ENCODE peak calls at places on chromosomes 12 and 14, in ten cellular contexts. C, M, Q, I, X, F, B, U, O and D are unnamed samples.

GRCh38 chr12:89661706-89662330 is 46.8 kb downstream of the ATP2B1 start:
- DNase-seq in C (no peak), M (no peak), Q (no peak), I (no peak), X (no peak), F (no peak), B (no peak), U (no peak), O (no peak), D (no peak)

GRCh38 chr12:112430929-112431328 is 12.2 kb downstream of the PTPN11 start:
- DNase-seq in C (no peak), M (no peak), Q (no peak), I (no peak), X (no peak), F (no peak), B (no peak), U (no peak), O (no peak), D (no peak)

GRCh38 chr12:76586764-76587395 is 27.3 kb upstream of the OSBPL8 start:
- DNase-seq in C (peak; percentile 67), M (no peak), Q (peak; percentile 49), I (peak; percentile 60), X (peak; percentile 57), F (peak; percentile 50), B (no peak), U (no peak), O (no peak), D (peak; percentile 73)

GRCh38 chr12:124866195-124866882 is 2.7 kb upstream of the SCARB1 start:
- DNase-seq in C (no peak), M (no peak), Q (no peak), I (no peak), X (no peak), F (no peak), B (no peak), U (no peak), O (no peak), D (no peak)

GRCh38 chr12:109762071-109762672 is 48.5 kb downstream of the FAM222A start:
- DNase-seq in C (no peak), M (no peak), Q (no peak), I (no peak), X (no peak), F (peak; percentile 1), B (no peak), U (no peak), O (no peak), D (no peak)

GRCh38 chr12:88870000-88870737 is 289.9 kb upstream of the KITLG start:
- DNase-seq in C (peak; percentile 88), M (no peak), Q (no peak), I (no peak), X (peak; percentile 56), F (no peak), B (no peak), U (no peak), O (no peak), D (no peak)

GRCh38 chr14:76780875-76781647 is 19.8 kb downstream of the VASH1 start:
- DNase-seq in C (peak; percentile 18), M (no peak), Q (no peak), I (no peak), X (no peak), F (no peak), B (no peak), U (no peak), O (peak; percentile 61), D (no peak)

GRCh38 chr12:123931686-123932321 is 40.8 kb downstream of the CCDC92 start:
- DNase-seq in C (no peak), M (no peak), Q (no peak), I (no peak), X (no peak), F (no peak), B (no peak), U (no peak), O (no peak), D (no peak)

GRCh38 chr12:125766091-125766490 is 700.9 kb downstream of the AACS start:
- DNase-seq in C (no peak), M (no peak), Q (no peak), I (no peak), X (no peak), F (no peak), B (no peak), U (no peak), O (no peak), D (no peak)

GRCh38 chr14:53715390-53715730 is 241.3 kb downstream of the BMP4 start:
- DNase-seq in C (peak; percentile 28), M (no peak), Q (peak; percentile 94), I (peak; percentile 45), X (peak; percentile 70), F (peak; percentile 7), B (no peak), U (no peak), O (no peak), D (no peak)

GRCh38 chr12:26940820-26941219 is 2.5 kb downstream of the FGFR1OP2 start:
- DNase-seq in C (peak; percentile 15), M (no peak), Q (no peak), I (no peak), X (peak; percentile 56), F (no peak), B (no peak), U (no peak), O (no peak), D (no peak)

GRCh38 chr14:74978416-74978947 is 23.1 kb upstream of the PGF start:
- DNase-seq in C (no peak), M (no peak), Q (no peak), I (peak; percentile 61), X (no peak), F (no peak), B (no peak), U (no peak), O (no peak), D (peak; percentile 54)

GRCh38 chr12:124487065-124487833 is 80.2 kb downstream of the NCOR2 start:
- DNase-seq in C (no peak), M (peak; percentile 60), Q (no peak), I (no peak), X (no peak), F (no peak), B (no peak), U (no peak), O (no peak), D (no peak)

GRCh38 chr12:92654929-92655328 is 47.9 kb upstream of the PLEKHG7 start:
- DNase-seq in C (peak; percentile 43), M (no peak), Q (no peak), I (no peak), X (peak; percentile 44), F (peak; percentile 2), B (no peak), U (no peak), O (no peak), D (no peak)

GRCh38 chr12:99529966-99530365 is 117.6 kb upstream of the GARIN6 start:
- DNase-seq in C (peak; percentile 3), M (no peak), Q (no peak), I (peak; percentile 54), X (peak; percentile 83), F (no peak), B (no peak), U (no peak), O (no peak), D (no peak)

GRCh38 chr12:53224268-53224896 is 7.6 kb downstream of the RARG start:
- DNase-seq in C (no peak), M (no peak), Q (no peak), I (peak; percentile 61), X (no peak), F (peak; percentile 28), B (no peak), U (peak; percentile 63), O (no peak), D (peak; percentile 50)

GRCh38 chr12:46475972-46476645 is 103.5 kb upstream of the SLC38A2 start:
- DNase-seq in C (no peak), M (no peak), Q (no peak), I (no peak), X (no peak), F (no peak), B (no peak), U (no peak), O (no peak), D (no peak)
- H3K4me1 ChIP-seq in C (peaks cover 16% of the 10 kb centered on the region), M (peaks cover 27% of the 10 kb centered on the region), Q (peaks cover 56% of the 10 kb centered on the region), I (peaks cover 48% of the 10 kb centered on the region), X (peaks cover 17% of the 10 kb centered on the region), F (peaks cover 24% of the 10 kb centered on the region), B (peaks cover 13% of the 10 kb centered on the region), U (peaks cover 13% of the 10 kb centered on the region), O (peaks cover 31% of the 10 kb centered on the region), D (peaks cover 36% of the 10 kb centered on the region)

DNA sequence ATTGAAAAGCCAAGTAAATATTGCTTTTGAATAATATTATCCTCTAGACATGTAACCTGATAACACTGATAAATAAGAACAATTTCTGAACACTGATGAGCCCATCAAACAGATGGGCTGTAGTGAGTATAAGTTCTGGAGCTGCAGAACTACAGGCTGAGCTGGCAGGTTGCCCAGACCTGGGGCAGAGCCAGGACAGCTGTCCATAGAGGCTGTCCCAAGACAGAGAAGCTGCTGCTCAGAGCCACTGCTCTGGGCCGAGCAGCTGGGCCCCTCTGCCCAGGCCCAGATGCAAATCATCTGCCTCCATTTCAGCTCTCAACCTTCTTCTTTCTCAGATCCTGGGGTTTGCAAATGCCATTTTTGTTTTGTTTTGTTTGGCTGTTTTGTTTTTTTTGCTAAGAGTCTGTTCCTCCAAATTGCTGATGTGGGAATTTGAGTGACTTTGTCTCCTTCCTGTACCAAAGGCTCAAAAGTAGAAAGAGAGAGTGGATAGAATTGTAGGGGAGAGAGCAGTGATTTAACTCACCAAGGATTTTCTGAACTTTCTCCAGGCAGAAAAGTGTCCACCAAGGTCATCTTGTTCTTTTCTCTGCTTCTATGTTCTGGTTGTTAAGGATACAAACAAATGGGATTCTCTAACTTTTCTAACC is 4.0 kb upstream of the TESPA1 start:
- DNase-seq in C (peak; percentile 15), M (peak; percentile 90), Q (peak; percentile 30), I (peak; percentile 26), X (peak; percentile 19), F (peak; percentile 62), B (peak; percentile 37), U (peak; percentile 65), O (peak; percentile 63), D (peak; percentile 11)
- H3K36me3 ChIP-seq in C (no peaks in the 10 kb centered on the region), M (no peaks in the 10 kb centered on the region), Q (no peaks in the 10 kb centered on the region), I (no peaks in the 10 kb centered on the region), X (no peaks in the 10 kb centered on the region), F (no peaks in the 10 kb centered on the region), B (no peaks in the 10 kb centered on the region), U (no peaks in the 10 kb centered on the region), O (no peaks in the 10 kb centered on the region), D (no peaks in the 10 kb centered on the region)

DNA sequence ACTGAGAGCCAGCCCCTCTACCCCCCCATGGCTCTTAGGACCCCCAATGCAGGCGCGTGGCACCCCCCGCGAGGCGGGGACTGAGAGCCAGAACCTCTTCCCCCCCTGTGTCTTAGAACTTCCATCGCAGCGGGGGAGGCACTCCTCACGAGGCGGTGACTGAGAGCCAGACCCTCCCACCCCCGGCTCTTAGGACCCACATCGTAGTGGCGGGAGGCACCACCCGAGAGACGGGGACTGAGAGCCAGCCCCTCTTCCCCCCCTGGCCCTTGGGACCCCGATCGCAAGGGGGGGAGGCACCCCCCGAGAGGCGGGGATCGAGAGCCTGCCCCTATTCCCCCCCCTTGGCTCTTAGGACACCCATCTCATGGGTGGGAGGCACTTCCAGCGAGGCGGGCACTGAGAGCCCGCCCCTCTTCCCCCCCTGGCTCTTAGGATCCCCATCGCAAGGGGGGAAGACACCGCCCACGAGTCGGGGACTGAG is 44.7 kb downstream of the DDX11 start:
- DNase-seq in C (no peak), M (no peak), Q (no peak), I (no peak), X (no peak), F (no peak), B (no peak), U (no peak), O (no peak), D (peak; percentile 63)
- H3K4me3 ChIP-seq in C (no peak overlapping the region), M (peak overlapping the region; percentile 15), Q (no peak overlapping the region), I (peak overlapping the region; percentile 15), X (no peak overlapping the region), F (no peak overlapping the region), B (no peak overlapping the region), U (no peak overlapping the region), O (peak overlapping the region; percentile 25), D (peak overlapping the region; percentile 54)

GRCh38 chr12:69511469-69511868 is 41.3 kb downstream of the FRS2 start:
- DNase-seq in C (peak; percentile 62), M (no peak), Q (no peak), I (no peak), X (peak; percentile 65), F (no peak), B (no peak), U (no peak), O (no peak), D (no peak)
- H3K4me1 ChIP-seq in C (peaks cover 18% of the 10 kb centered on the region), M (peaks cover 43% of the 10 kb centered on the region), Q (peaks cover 9% of the 10 kb centered on the region), I (peaks cover 3% of the 10 kb centered on the region), X (peaks cover 4% of the 10 kb centered on the region), F (peaks cover 46% of the 10 kb centered on the region), B (peaks cover 36% of the 10 kb centered on the region), U (peaks cover 8% of the 10 kb centered on the region), O (peaks cover 69% of the 10 kb centered on the region), D (peaks cover 44% of the 10 kb centered on the region)